ENCODE peak calls at places on chromosomes 1 and 21, in five cellular contexts. G, N, A, I and R are unnamed samples.
A peak's percentile ranks its signal among the peaks of the same experiment; 100 is the strongest.

GRCh38 chr1:65793359-65793732 is 651 bp downstream of the PDE4B start:
- DNase-seq in G (peak; percentile 7), N (no peak), A (peak; percentile 34), I (peak; percentile 6), R (peak; percentile 48)

GRCh38 chr1:211638246-211638645 is 37.2 kb downstream of the NEK2 start:
- DNase-seq in G (no peak), N (no peak), A (no peak), I (no peak), R (no peak)

GRCh38 chr1:161090617-161091016 is 1.3 kb upstream of the NECTIN4 start:
- DNase-seq in G (no peak), N (no peak), A (no peak), I (no peak), R (no peak)

GRCh38 chr21:16535100-16535418 is 805.3 kb downstream of the USP25 start:
- DNase-seq in G (peak; percentile 95), N (no peak), A (peak; percentile 88), I (no peak), R (peak; percentile 92)

GRCh38 chr21:31222142-31222541 is 121.9 kb downstream of the TIAM1 start:
- DNase-seq in G (peak; percentile 83), N (no peak), A (peak; percentile 75), I (no peak), R (peak; percentile 84)

GRCh38 chr1:245091171-245091621 is 63.6 kb upstream of the KIF26B start:
- DNase-seq in G (peak; percentile 42), N (no peak), A (peak; percentile 12), I (peak; percentile 51), R (peak; percentile 22)

GRCh38 chr1:246121533-246121932 is 385.5 kb downstream of the SMYD3 start:
- DNase-seq in G (no peak), N (no peak), A (no peak), I (no peak), R (no peak)

GRCh38 chr1:226002667-226003501 is 3.7 kb upstream of the SDE2 start:
- DNase-seq in G (peak; percentile 10), N (no peak), A (no peak), I (peak; percentile 21), R (peak; percentile 90)

GRCh38 chr21:16185766-16186165 is 456.0 kb downstream of the USP25 start:
- DNase-seq in G (no peak), N (no peak), A (no peak), I (no peak), R (no peak)

GRCh38 chr21:15744926-15745325 is 15.1 kb downstream of the USP25 start:
- DNase-seq in G (no peak), N (no peak), A (no peak), I (no peak), R (no peak)

GRCh38 chr1:229217716-229218115 is 53.2 kb upstream of the RAB4A start:
- DNase-seq in G (no peak), N (no peak), A (no peak), I (peak; percentile 48), R (peak; percentile 59)

GRCh38 chr1:114803001-114803400 is 22.5 kb upstream of the SIKE1 start:
- DNase-seq in G (no peak), N (no peak), A (no peak), I (no peak), R (peak; percentile 3)

GRCh38 chr1:244021427-244021826 is 29.7 kb upstream of the ZBTB18 start:
- DNase-seq in G (no peak), N (no peak), A (no peak), I (no peak), R (no peak)

GRCh38 chr1:206970406-206970805 is at the start of gene FCAMR:
- DNase-seq in G (no peak), N (no peak), A (no peak), I (no peak), R (no peak)

GRCh38 chr1:41608242-41608641 is 123.8 kb upstream of the EDN2 start:
- DNase-seq in G (peak; percentile 74), N (no peak), A (peak; percentile 12), I (no peak), R (peak; percentile 47)

GRCh38 chr1:203085528-203086406 is at the start of gene MYOG:
- DNase-seq in G (no peak), N (no peak), A (no peak), I (no peak), R (no peak)

GRCh38 chr1:198686069-198686728 is 47.4 kb downstream of the PTPRC start:
- DNase-seq in G (peak; percentile 43), N (peak; percentile 55), A (peak; percentile 72), I (peak; percentile 58), R (peak; percentile 77)

GRCh38 chr1:2082064-2082463 is 31.9 kb downstream of the PRKCZ start:
- DNase-seq in G (no peak), N (no peak), A (no peak), I (no peak), R (no peak)

GRCh38 chr1:202909494-202909893 is 17.5 kb downstream of the KLHL12 start:
- DNase-seq in G (no peak), N (no peak), A (no peak), I (no peak), R (no peak)

GRCh38 chr1:92030701-92031107 is 919 bp downstream of the EPHX4 start:
- DNase-seq in G (peak; percentile 59), N (no peak), A (peak; percentile 8), I (peak; percentile 72), R (peak; percentile 5)

GRCh38 chr21:46425566-46425965 is 33.1 kb upstream of the DIP2A start:
- DNase-seq in G (no peak), N (no peak), A (no peak), I (no peak), R (no peak)

GRCh38 chr1:43346636-43347035 is 9.0 kb downstream of the MPL start:
- DNase-seq in G (no peak), N (no peak), A (no peak), I (no peak), R (no peak)

GRCh38 chr1:3468236-3469103 is 14.0 kb downstream of the ARHGEF16 start:
- DNase-seq in G (no peak), N (no peak), A (no peak), I (no peak), R (no peak)

GRCh38 chr1:54922921-54923421 is 36.0 kb upstream of the DHCR24 start:
- DNase-seq in G (peak; percentile 10), N (no peak), A (no peak), I (no peak), R (peak; percentile 58)

GRCh38 chr21:25568230-25568629 is 39.1 kb downstream of the MRPL39 start:
- DNase-seq in G (peak; percentile 75), N (no peak), A (peak; percentile 82), I (peak; percentile 80), R (no peak)

GRCh38 chr1:195791796-195792195 is 816.4 kb downstream of the KCNT2 start:
- DNase-seq in G (no peak), N (no peak), A (no peak), I (no peak), R (peak; percentile 22)

GRCh38 chr1:19391596-19391981 is 79.5 kb downstream of the SLC66A1 start:
- DNase-seq in G (no peak), N (no peak), A (no peak), I (no peak), R (no peak)

GRCh38 chr1:209311770-209312169 is 271.7 kb upstream of the CAMK1G start:
- DNase-seq in G (no peak), N (no peak), A (no peak), I (no peak), R (no peak)
- H3K4me2 ChIP-seq in G (no peak overlapping the region), N (no peak overlapping the region), A (no peak overlapping the region), I (no peak overlapping the region), R (no peak overlapping the region)

GRCh38 chr1:110310300-110310699 is 28.9 kb upstream of the RBM15 start:
- DNase-seq in G (no peak), N (no peak), A (no peak), I (no peak), R (no peak)

GRCh38 chr1:110309139-110309538 is 30.0 kb upstream of the RBM15 start:
- DNase-seq in G (peak; percentile 70), N (no peak), A (no peak), I (peak; percentile 32), R (peak; percentile 81)

GRCh38 chr1:110309768-110310167 is 29.4 kb upstream of the RBM15 start:
- DNase-seq in G (peak; percentile 91), N (no peak), A (peak; percentile 38), I (peak; percentile 57), R (peak; percentile 95)

GRCh38 chr1:110308247-110308646 is 30.9 kb upstream of the RBM15 start:
- DNase-seq in G (peak; percentile 93), N (no peak), A (peak; percentile 36), I (peak; percentile 26), R (peak; percentile 92)

DNA sequence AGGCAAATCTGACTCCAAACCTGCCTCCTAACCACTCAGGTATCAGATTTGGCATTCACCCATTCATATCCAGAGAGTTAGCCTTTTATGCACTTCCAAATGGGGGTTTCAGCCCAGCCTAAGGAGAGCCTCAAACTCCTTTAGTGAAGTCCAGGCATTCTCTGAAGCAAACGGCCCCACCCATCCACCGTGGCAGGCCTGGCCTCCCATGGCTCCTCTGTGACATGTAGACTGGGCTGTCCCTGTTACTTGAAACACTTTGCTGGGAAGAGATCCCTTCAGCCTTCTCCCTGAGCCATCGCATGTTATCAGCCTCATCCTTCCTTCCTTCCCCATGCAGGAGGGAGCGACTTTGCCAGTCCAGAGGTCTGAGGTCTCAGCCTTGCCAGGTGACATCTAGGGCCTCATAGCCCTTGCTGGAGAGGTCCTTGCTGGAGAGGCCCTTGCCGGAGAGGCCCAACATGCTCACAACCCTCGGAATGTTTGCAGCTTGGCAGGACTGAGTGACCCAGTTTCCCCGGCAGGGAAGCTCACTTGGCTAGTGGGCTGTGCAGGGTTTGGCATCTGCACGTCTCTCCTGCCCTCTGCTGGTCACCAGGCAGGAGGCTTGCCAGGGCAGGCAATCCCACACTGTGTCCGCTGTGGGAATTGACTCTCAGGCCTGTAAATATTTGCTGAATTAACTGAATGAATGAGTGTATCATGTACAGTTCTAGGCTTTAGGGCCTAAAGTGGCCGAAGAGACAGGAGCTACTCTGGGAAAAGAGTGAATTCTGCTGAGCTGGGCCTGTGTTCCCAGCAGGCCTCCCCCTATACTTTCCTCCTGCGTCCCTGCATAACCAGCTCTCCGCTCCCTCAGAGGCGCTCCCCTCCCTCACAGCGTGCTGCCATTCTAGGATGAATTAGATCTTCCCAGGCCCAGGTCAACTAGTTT is 26.7 kb upstream of the RBM15 start:
- DNase-seq in G (peak; percentile 51), N (peak; percentile 68), A (peak; percentile 77), I (peak; percentile 72), R (peak; percentile 93)
- H3K4me2 ChIP-seq in G (no peak overlapping the region), N (no peak overlapping the region), A (no peak overlapping the region), I (no peak overlapping the region), R (no peak overlapping the region)

DNA sequence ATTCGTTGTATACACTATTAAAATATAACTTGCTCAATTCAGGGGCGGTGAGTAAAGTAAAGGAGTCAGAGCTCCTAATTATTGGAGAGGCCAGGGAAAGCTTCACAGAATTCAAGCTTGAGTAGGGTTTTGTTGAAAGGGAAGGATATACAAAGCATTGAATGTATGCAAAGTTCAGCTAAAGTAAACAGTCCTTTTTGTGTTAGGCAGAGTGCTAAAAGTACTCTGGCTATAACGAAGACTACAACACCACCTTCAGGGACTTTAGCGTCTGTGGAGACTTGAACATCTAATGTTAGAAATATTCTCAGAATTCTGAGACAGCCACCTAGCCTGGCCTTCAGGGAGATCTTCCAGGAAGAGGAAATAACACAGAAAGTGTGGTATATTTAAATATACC is 1.1 kb downstream of the FALEC start:
- DNase-seq in G (no peak), N (peak; percentile 71), A (no peak), I (peak; percentile 58), R (no peak)
- H3K4me2 ChIP-seq in G (peak overlapping the region; percentile 94), N (peak overlapping the region; percentile 76), A (peak overlapping the region; percentile 84), I (no peak overlapping the region), R (peak overlapping the region; percentile 75)

DNA sequence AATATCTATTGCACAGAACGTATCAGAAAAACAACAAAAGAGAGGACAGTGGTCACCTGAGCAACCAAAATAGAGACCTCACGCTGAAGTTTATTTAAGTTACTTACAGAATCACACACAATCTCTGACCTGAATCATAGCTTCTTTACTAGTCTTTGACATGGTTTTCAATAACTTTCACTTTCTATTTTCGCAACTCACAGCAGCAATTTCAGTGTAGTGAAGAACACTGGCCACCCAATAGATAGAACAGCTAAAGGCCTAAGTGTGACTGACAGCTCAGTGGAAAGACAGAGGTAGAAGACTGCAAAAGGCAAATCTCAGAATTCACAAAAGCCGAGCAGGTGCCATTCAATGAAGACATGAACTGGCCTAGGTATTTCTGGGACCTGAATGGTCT is 435.6 kb upstream of the CHRM3 start:
- DNase-seq in G (no peak), N (no peak), A (no peak), I (peak; percentile 22), R (no peak)
- H3K4me2 ChIP-seq in G (no peak overlapping the region), N (no peak overlapping the region), A (no peak overlapping the region), I (no peak overlapping the region), R (no peak overlapping the region)